ENCODE peak calls at places on chromosomes 6 and 20, in four cellular contexts. One of them, this sample, is unnamed.

GRCh38 chr20:41177636-41178035 is 40.3 kb downstream of the PLCG1 start:
- DNase-seq in H1: peak; percentile 40
- DNase-seq in GM12878: no peak
- DNase-seq in K562: no peak
- DNase-seq in this sample: peak; percentile 8

GRCh38 chr6:42860481-42860880 is 18.9 kb upstream of the RPL7L1 start:
- DNase-seq in GM12878: no peak
- DNase-seq in K562: no peak
- DNase-seq in H1: no peak
- DNase-seq in this sample: no peak

GRCh38 chr20:22320245-22320915 is 264.0 kb downstream of the FOXA2 start:
- DNase-seq in K562: no peak
- DNase-seq in H1: no peak
- DNase-seq in GM12878: no peak
- DNase-seq in this sample: no peak

GRCh38 chr6:88166901-88167624 is 916 bp upstream of the CNR1 start:
- DNase-seq in H1: peak; percentile 61
- DNase-seq in GM12878: no peak
- DNase-seq in K562: no peak
- DNase-seq in this sample: no peak

GRCh38 chr6:93549868-93550267 is 130.5 kb upstream of the EPHA7 start:
- DNase-seq in K562: no peak
- DNase-seq in GM12878: no peak
- DNase-seq in H1: no peak
- DNase-seq in this sample: no peak

GRCh38 chr20:48703107-48703506 is 124.7 kb downstream of the PREX1 start:
- DNase-seq in H1: no peak
- DNase-seq in GM12878: no peak
- DNase-seq in K562: no peak
- DNase-seq in this sample: no peak

GRCh38 chr20:47440857-47441773 is 60.6 kb upstream of the NCOA3 start:
- DNase-seq in K562: no peak
- DNase-seq in GM12878: no peak
- DNase-seq in H1: no peak
- DNase-seq in this sample: no peak

GRCh38 chr6:106431405-106431804 is 70.9 kb downstream of the CRYBG1 start:
- DNase-seq in GM12878: no peak
- DNase-seq in K562: no peak
- DNase-seq in H1: no peak
- DNase-seq in this sample: no peak

GRCh38 chr6:1945235-1945832 is 300.1 kb downstream of the GMDS start:
- DNase-seq in H1: no peak
- DNase-seq in K562: no peak
- DNase-seq in GM12878: no peak
- DNase-seq in this sample: no peak

GRCh38 chr6:15359335-15359862 is 113.5 kb downstream of the JARID2 start:
- DNase-seq in GM12878: peak; percentile 71
- DNase-seq in K562: no peak
- DNase-seq in H1: no peak
- DNase-seq in this sample: no peak

GRCh38 chr6:12509060-12509459 is 207.5 kb upstream of the PHACTR1 start:
- DNase-seq in GM12878: no peak
- DNase-seq in H1: no peak
- DNase-seq in K562: no peak
- DNase-seq in this sample: no peak

GRCh38 chr6:47106721-47107197 is 64.6 kb upstream of the ADGRF1 start:
- DNase-seq in GM12878: no peak
- DNase-seq in K562: no peak
- DNase-seq in H1: no peak
- DNase-seq in this sample: no peak

GRCh38 chr20:47664068-47664437 is 121.2 kb downstream of the SULF2 start:
- DNase-seq in K562: no peak
- DNase-seq in H1: no peak
- DNase-seq in GM12878: no peak
- DNase-seq in this sample: no peak

GRCh38 chr6:125904871-125905270 is 51.7 kb upstream of the HINT3 start:
- DNase-seq in K562: no peak
- DNase-seq in H1: no peak
- DNase-seq in GM12878: peak; percentile 50
- DNase-seq in this sample: no peak

GRCh38 chr20:49865559-49865958 is 49.8 kb downstream of the SPATA2 start:
- DNase-seq in GM12878: no peak
- DNase-seq in K562: no peak
- DNase-seq in H1: no peak
- DNase-seq in this sample: no peak

GRCh38 chr6:101230866-101231265 is 162.6 kb upstream of the GRIK2 start:
- DNase-seq in GM12878: no peak
- DNase-seq in K562: no peak
- DNase-seq in H1: no peak
- DNase-seq in this sample: no peak

GRCh38 chr6:52284131-52284459 is 447 bp downstream of the MCM3 start:
- DNase-seq in H1: peak; percentile 84
- DNase-seq in K562: peak; percentile 82
- DNase-seq in GM12878: no peak
- DNase-seq in this sample: no peak

GRCh38 chr20:11585752-11586352 is 331.8 kb upstream of the BTBD3 start:
- DNase-seq in K562: no peak
- DNase-seq in H1: no peak
- DNase-seq in GM12878: no peak
- DNase-seq in this sample: peak; percentile 23

GRCh38 chr6:132236281-132236680 is 165.0 kb downstream of the MOXD1 start:
- DNase-seq in H1: no peak
- DNase-seq in GM12878: no peak
- DNase-seq in K562: no peak
- DNase-seq in this sample: no peak

GRCh38 chr6:37049990-37050853 is 44.8 kb downstream of the FGD2 start:
- DNase-seq in H1: no peak
- DNase-seq in K562: peak; percentile 98
- DNase-seq in GM12878: no peak
- DNase-seq in this sample: no peak

GRCh38 chr6:107539409-107539808 is 49.5 kb downstream of the SOBP start:
- DNase-seq in H1: no peak
- DNase-seq in GM12878: no peak
- DNase-seq in K562: peak; percentile 9
- DNase-seq in this sample: no peak

GRCh38 chr6:123089223-123089622 is 93.2 kb downstream of the CLVS2 start:
- DNase-seq in K562: no peak
- DNase-seq in GM12878: no peak
- DNase-seq in H1: no peak
- DNase-seq in this sample: no peak

GRCh38 chr6:1821188-1822183 is 211.8 kb downstream of the FOXC1 start:
- DNase-seq in GM12878: peak; percentile 4
- DNase-seq in H1: no peak
- DNase-seq in K562: no peak
- DNase-seq in this sample: no peak

GRCh38 chr6:89375427-89375868 is 22.9 kb upstream of the UBE2J1 start:
- DNase-seq in K562: peak; percentile 18
- DNase-seq in H1: peak; percentile 78
- DNase-seq in GM12878: no peak
- DNase-seq in this sample: no peak

GRCh38 chr6:90941885-90942284 is 355.0 kb upstream of the MAP3K7 start:
- DNase-seq in K562: no peak
- DNase-seq in H1: no peak
- DNase-seq in GM12878: no peak
- DNase-seq in this sample: no peak

GRCh38 chr6:11711644-11711993 is 67.0 kb downstream of the ADTRP start:
- DNase-seq in H1: no peak
- DNase-seq in GM12878: peak; percentile 67
- DNase-seq in K562: no peak
- DNase-seq in this sample: no peak

GRCh38 chr6:75267461-75267860 is 17.1 kb downstream of the TMEM30A start:
- DNase-seq in H1: no peak
- DNase-seq in K562: no peak
- DNase-seq in GM12878: no peak
- DNase-seq in this sample: no peak

GRCh38 chr6:134034478-134034877 is 17.9 kb downstream of the SLC2A12 start:
- DNase-seq in H1: no peak
- DNase-seq in GM12878: no peak
- DNase-seq in K562: peak; percentile 62
- DNase-seq in this sample: no peak

GRCh38 chr6:159819932-159820640 is 20.0 kb downstream of the PNLDC1 start:
- DNase-seq in K562: no peak
- DNase-seq in GM12878: no peak
- DNase-seq in H1: no peak
- DNase-seq in this sample: no peak

GRCh38 chr20:4153661-4154238 is 138.4 kb upstream of the RNF24 start:
- DNase-seq in GM12878: no peak
- DNase-seq in K562: no peak
- DNase-seq in H1: no peak
- DNase-seq in this sample: no peak

GRCh38 chr6:168684906-168685305 is 243.9 kb downstream of the SMOC2 start:
- DNase-seq in K562: no peak
- DNase-seq in H1: no peak
- DNase-seq in GM12878: no peak
- DNase-seq in this sample: no peak

GRCh38 chr6:124076336-124077048 is 272.8 kb downstream of the NKAIN2 start:
- DNase-seq in H1: no peak
- DNase-seq in K562: no peak
- DNase-seq in GM12878: no peak
- DNase-seq in this sample: no peak

GRCh38 chr6:17927705-17928104 is 59.7 kb downstream of the KIF13A start:
- DNase-seq in GM12878: no peak
- DNase-seq in K562: no peak
- DNase-seq in H1: no peak
- DNase-seq in this sample: no peak

GRCh38 chr6:17930321-17930993 is 57.0 kb downstream of the KIF13A start:
- DNase-seq in GM12878: no peak
- DNase-seq in K562: peak; percentile 77
- DNase-seq in H1: no peak
- DNase-seq in this sample: no peak

GRCh38 chr6:17932362-17932852 is 55.0 kb downstream of the KIF13A start:
- DNase-seq in K562: peak; percentile 82
- DNase-seq in GM12878: no peak
- DNase-seq in H1: no peak
- DNase-seq in this sample: no peak

GRCh38 chr6:17931227-17931626 is 56.2 kb downstream of the KIF13A start:
- DNase-seq in GM12878: no peak
- DNase-seq in H1: no peak
- DNase-seq in K562: no peak
- DNase-seq in this sample: no peak

GRCh38 chr6:17928514-17929430 is 58.7 kb downstream of the KIF13A start:
- DNase-seq in H1: no peak
- DNase-seq in GM12878: no peak
- DNase-seq in K562: no peak
- DNase-seq in this sample: no peak
- H3K79me2 ChIP-seq in H1: no peaks in the 10 kb centered on the region
- H3K79me2 ChIP-seq in GM12878: no peaks in the 10 kb centered on the region
- H3K79me2 ChIP-seq in K562: peaks cover 92% of the 10 kb centered on the region
- H3K79me2 ChIP-seq in this sample: no peaks in the 10 kb centered on the region

DNA sequence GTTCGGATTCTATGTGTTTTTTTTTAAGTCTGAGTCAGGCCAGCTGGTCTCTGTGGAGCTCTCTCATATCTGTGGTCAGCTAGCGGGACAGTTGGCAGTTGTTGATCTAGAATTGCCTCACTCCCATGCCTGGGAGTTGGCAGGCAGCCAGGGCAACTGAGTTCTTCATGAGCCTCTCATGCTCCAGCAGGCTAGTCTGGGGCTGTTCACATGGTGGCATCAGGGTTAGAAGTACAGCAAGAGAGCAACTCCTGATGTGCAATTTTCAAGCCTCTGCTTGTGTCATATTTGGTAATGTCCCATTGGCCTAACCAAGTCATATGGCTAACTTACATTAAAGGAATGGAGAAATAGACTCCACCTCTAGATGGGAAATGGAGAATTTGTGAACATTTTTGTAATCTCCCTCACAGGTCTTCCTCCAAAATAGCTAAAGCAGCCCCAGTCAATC is 6.7 kb upstream of the IFT52 start:
- DNase-seq in H1: no peak
- DNase-seq in GM12878: no peak
- DNase-seq in K562: peak; percentile 91
- DNase-seq in this sample: no peak
- TF ChIP-seq EGR1 in H1: no peak
- TF ChIP-seq EGR1 in GM12878: no peak
- TF ChIP-seq EGR1 in K562: no peak
- TF ChIP-seq EGR1 in this sample: no peak

DNA sequence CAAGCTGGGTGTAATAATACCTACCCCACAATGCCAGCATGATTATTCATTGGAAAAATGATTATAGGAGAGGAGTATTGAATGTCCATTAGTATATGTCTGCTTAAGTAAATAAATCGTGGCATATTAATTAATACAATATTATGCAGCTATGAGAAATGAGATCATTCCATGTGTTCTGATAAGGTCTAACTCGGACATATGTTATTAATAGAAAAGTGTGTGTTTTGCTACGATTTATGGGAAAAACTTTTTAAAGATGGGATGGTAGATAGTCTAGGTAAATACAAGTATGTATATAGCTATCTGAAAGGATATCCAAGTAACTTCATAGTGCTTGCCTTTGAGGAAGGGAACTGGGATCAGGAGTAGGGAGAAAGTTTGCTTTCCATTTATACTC is 61.5 kb upstream of the CDKAL1 start:
- DNase-seq in GM12878: no peak
- DNase-seq in H1: no peak
- DNase-seq in K562: no peak
- DNase-seq in this sample: no peak
- H3K79me2 ChIP-seq in GM12878: peaks cover 26% of the 10 kb centered on the region
- H3K79me2 ChIP-seq in H1: no peaks in the 10 kb centered on the region
- H3K79me2 ChIP-seq in K562: peaks cover 99% of the 10 kb centered on the region
- H3K79me2 ChIP-seq in this sample: peaks cover 90% of the 10 kb centered on the region

GRCh38 chr6:84771732-84772131 is 7.3 kb upstream of the TBX18 start:
- DNase-seq in K562: no peak
- DNase-seq in GM12878: no peak
- DNase-seq in H1: no peak
- DNase-seq in this sample: no peak

GRCh38 chr6:84772428-84773132 is 8.2 kb upstream of the TBX18 start:
- DNase-seq in H1: peak; percentile 52
- DNase-seq in GM12878: no peak
- DNase-seq in K562: no peak
- DNase-seq in this sample: no peak

GRCh38 chr6:84773431-84774173 is 9.2 kb upstream of the TBX18 start:
- DNase-seq in GM12878: no peak
- DNase-seq in K562: peak; percentile 33
- DNase-seq in H1: peak; percentile 78
- DNase-seq in this sample: no peak

GRCh38 chr6:84774174-84775158 is 10.1 kb upstream of the TBX18 start:
- DNase-seq in H1: peak; percentile 92
- DNase-seq in GM12878: no peak
- DNase-seq in K562: peak; percentile 53
- DNase-seq in this sample: no peak

GRCh38 chr6:84773133-84773430 is 8.7 kb upstream of the TBX18 start:
- DNase-seq in H1: no peak
- DNase-seq in K562: no peak
- DNase-seq in GM12878: no peak
- DNase-seq in this sample: no peak
- TF ChIP-seq EGR1 in H1: no peak
- TF ChIP-seq EGR1 in K562: no peak
- TF ChIP-seq EGR1 in GM12878: no peak
- TF ChIP-seq EGR1 in this sample: no peak

GRCh38 chr6:170081556-170081955 is 209.3 kb downstream of the DLL1 start:
- DNase-seq in K562: no peak
- DNase-seq in GM12878: no peak
- DNase-seq in H1: no peak
- DNase-seq in this sample: no peak
- H3K79me2 ChIP-seq in K562: no peaks in the 10 kb centered on the region
- H3K79me2 ChIP-seq in GM12878: no peaks in the 10 kb centered on the region
- H3K79me2 ChIP-seq in H1: no peaks in the 10 kb centered on the region
- H3K79me2 ChIP-seq in this sample: no peaks in the 10 kb centered on the region

This sample was measured in HCT116.